ENCODE peak calls at places on chromosomes 12 and 14, in seven cellular contexts. One of them, this sample, is unnamed.

GRCh38 chr12:29676676-29677075 is 107.1 kb downstream of the TMTC1 start:
- DNase-seq in AG09309: no peak
- DNase-seq in EL: no peak
- DNase-seq in fibroblast of lung: no peak
- DNase-seq in mucosa of gallbladder: no peak
- DNase-seq in stimulated activated CD4-positive, alpha-beta T cell treated with anti-CD3 and anti-CD28 coated beads, Interleukin-15, amount 100 ng/mL, for 1 hour: no peak
- DNase-seq in naive B cell: no peak
- DNase-seq in this sample: no peak

GRCh38 chr14:100107236-100107635 is 42.0 kb downstream of the EVL start:
- DNase-seq in AG09309: no peak
- DNase-seq in EL: no peak
- DNase-seq in fibroblast of lung: no peak
- DNase-seq in mucosa of gallbladder: no peak
- DNase-seq in stimulated activated CD4-positive, alpha-beta T cell treated with anti-CD3 and anti-CD28 coated beads, Interleukin-15, amount 100 ng/mL, for 1 hour: no peak
- DNase-seq in naive B cell: no peak
- DNase-seq in this sample: no peak

GRCh38 chr12:110269622-110270124 is 11.4 kb upstream of the ATP2A2 start:
- DNase-seq in AG09309: no peak
- DNase-seq in EL: peak
- DNase-seq in fibroblast of lung: peak
- DNase-seq in mucosa of gallbladder: peak
- DNase-seq in stimulated activated CD4-positive, alpha-beta T cell treated with anti-CD3 and anti-CD28 coated beads, Interleukin-15, amount 100 ng/mL, for 1 hour: no peak
- DNase-seq in naive B cell: no peak
- DNase-seq in this sample: no peak

GRCh38 chr12:58161773-58162172 is 220.4 kb downstream of the ATP23 start:
- DNase-seq in AG09309: no peak
- DNase-seq in EL: no peak
- DNase-seq in fibroblast of lung: no peak
- DNase-seq in mucosa of gallbladder: no peak
- DNase-seq in stimulated activated CD4-positive, alpha-beta T cell treated with anti-CD3 and anti-CD28 coated beads, Interleukin-15, amount 100 ng/mL, for 1 hour: no peak
- DNase-seq in naive B cell: no peak
- DNase-seq in this sample: no peak

GRCh38 chr12:100573499-100574261 is at the start of gene GAS2L3:
- DNase-seq in AG09309: no peak
- DNase-seq in EL: peak
- DNase-seq in fibroblast of lung: peak
- DNase-seq in mucosa of gallbladder: peak
- DNase-seq in stimulated activated CD4-positive, alpha-beta T cell treated with anti-CD3 and anti-CD28 coated beads, Interleukin-15, amount 100 ng/mL, for 1 hour: peak
- DNase-seq in naive B cell: peak
- DNase-seq in this sample: no peak

GRCh38 chr14:70827366-70828151 is 18.2 kb upstream of the MAP3K9 start:
- DNase-seq in AG09309: peak
- DNase-seq in EL: peak
- DNase-seq in fibroblast of lung: no peak
- DNase-seq in mucosa of gallbladder: peak
- DNase-seq in stimulated activated CD4-positive, alpha-beta T cell treated with anti-CD3 and anti-CD28 coated beads, Interleukin-15, amount 100 ng/mL, for 1 hour: no peak
- DNase-seq in naive B cell: no peak
- DNase-seq in this sample: no peak

GRCh38 chr12:45966486-45966885 is 23.9 kb downstream of the SCAF11 start:
- DNase-seq in AG09309: no peak
- DNase-seq in EL: peak
- DNase-seq in fibroblast of lung: peak
- DNase-seq in mucosa of gallbladder: no peak
- DNase-seq in stimulated activated CD4-positive, alpha-beta T cell treated with anti-CD3 and anti-CD28 coated beads, Interleukin-15, amount 100 ng/mL, for 1 hour: no peak
- DNase-seq in naive B cell: no peak
- DNase-seq in this sample: no peak

GRCh38 chr14:93880025-93880820 is 46.9 kb upstream of the FAM181A start:
- DNase-seq in AG09309: peak
- DNase-seq in EL: no peak
- DNase-seq in fibroblast of lung: no peak
- DNase-seq in mucosa of gallbladder: no peak
- DNase-seq in stimulated activated CD4-positive, alpha-beta T cell treated with anti-CD3 and anti-CD28 coated beads, Interleukin-15, amount 100 ng/mL, for 1 hour: no peak
- DNase-seq in naive B cell: no peak
- DNase-seq in this sample: no peak

GRCh38 chr12:31393004-31393550 is 67.1 kb upstream of the SINHCAF start:
- DNase-seq in AG09309: no peak
- DNase-seq in EL: no peak
- DNase-seq in fibroblast of lung: no peak
- DNase-seq in mucosa of gallbladder: no peak
- DNase-seq in stimulated activated CD4-positive, alpha-beta T cell treated with anti-CD3 and anti-CD28 coated beads, Interleukin-15, amount 100 ng/mL, for 1 hour: no peak
- DNase-seq in naive B cell: no peak
- DNase-seq in this sample: no peak

GRCh38 chr12:26046886-26047285 is 78.0 kb downstream of the BHLHE41 start:
- DNase-seq in AG09309: no peak
- DNase-seq in EL: no peak
- DNase-seq in fibroblast of lung: no peak
- DNase-seq in mucosa of gallbladder: no peak
- DNase-seq in stimulated activated CD4-positive, alpha-beta T cell treated with anti-CD3 and anti-CD28 coated beads, Interleukin-15, amount 100 ng/mL, for 1 hour: no peak
- DNase-seq in naive B cell: no peak
- DNase-seq in this sample: no peak

GRCh38 chr12:24854908-24855307 is 94.0 kb downstream of the BCAT1 start:
- DNase-seq in AG09309: no peak
- DNase-seq in EL: no peak
- DNase-seq in fibroblast of lung: no peak
- DNase-seq in mucosa of gallbladder: no peak
- DNase-seq in stimulated activated CD4-positive, alpha-beta T cell treated with anti-CD3 and anti-CD28 coated beads, Interleukin-15, amount 100 ng/mL, for 1 hour: no peak
- DNase-seq in naive B cell: no peak
- DNase-seq in this sample: no peak

GRCh38 chr14:30443368-30444007 is 115.5 kb upstream of the G2E3 start:
- DNase-seq in AG09309: peak
- DNase-seq in EL: peak
- DNase-seq in fibroblast of lung: peak
- DNase-seq in mucosa of gallbladder: no peak
- DNase-seq in stimulated activated CD4-positive, alpha-beta T cell treated with anti-CD3 and anti-CD28 coated beads, Interleukin-15, amount 100 ng/mL, for 1 hour: no peak
- DNase-seq in naive B cell: no peak
- DNase-seq in this sample: no peak

GRCh38 chr12:25276199-25276937 is 25.6 kb upstream of the KRAS start:
- DNase-seq in AG09309: peak
- DNase-seq in EL: peak
- DNase-seq in fibroblast of lung: peak
- DNase-seq in mucosa of gallbladder: peak
- DNase-seq in stimulated activated CD4-positive, alpha-beta T cell treated with anti-CD3 and anti-CD28 coated beads, Interleukin-15, amount 100 ng/mL, for 1 hour: peak
- DNase-seq in naive B cell: no peak
- DNase-seq in this sample: no peak

GRCh38 chr12:42180990-42181611 is 36.4 kb upstream of the GXYLT1 start:
- DNase-seq in AG09309: no peak
- DNase-seq in EL: peak
- DNase-seq in fibroblast of lung: peak
- DNase-seq in mucosa of gallbladder: no peak
- DNase-seq in stimulated activated CD4-positive, alpha-beta T cell treated with anti-CD3 and anti-CD28 coated beads, Interleukin-15, amount 100 ng/mL, for 1 hour: no peak
- DNase-seq in naive B cell: no peak
- DNase-seq in this sample: no peak

GRCh38 chr12:1083888-1084262 is 92.9 kb downstream of the ERC1 start:
- DNase-seq in AG09309: peak
- DNase-seq in EL: peak
- DNase-seq in fibroblast of lung: peak
- DNase-seq in mucosa of gallbladder: no peak
- DNase-seq in stimulated activated CD4-positive, alpha-beta T cell treated with anti-CD3 and anti-CD28 coated beads, Interleukin-15, amount 100 ng/mL, for 1 hour: no peak
- DNase-seq in naive B cell: no peak
- DNase-seq in this sample: no peak

GRCh38 chr14:70027785-70028428 is 148.7 kb downstream of the SMOC1 start:
- DNase-seq in AG09309: no peak
- DNase-seq in EL: peak
- DNase-seq in fibroblast of lung: peak
- DNase-seq in mucosa of gallbladder: peak
- DNase-seq in stimulated activated CD4-positive, alpha-beta T cell treated with anti-CD3 and anti-CD28 coated beads, Interleukin-15, amount 100 ng/mL, for 1 hour: no peak
- DNase-seq in naive B cell: peak
- DNase-seq in this sample: peak

GRCh38 chr12:93742086-93742934 is 65.1 kb downstream of the CRADD start:
- DNase-seq in AG09309: no peak
- DNase-seq in EL: peak
- DNase-seq in fibroblast of lung: peak
- DNase-seq in mucosa of gallbladder: peak
- DNase-seq in stimulated activated CD4-positive, alpha-beta T cell treated with anti-CD3 and anti-CD28 coated beads, Interleukin-15, amount 100 ng/mL, for 1 hour: peak
- DNase-seq in naive B cell: peak
- DNase-seq in this sample: peak

GRCh38 chr12:47066278-47067048 is 13.0 kb upstream of the PCED1B start:
- DNase-seq in AG09309: no peak
- DNase-seq in EL: no peak
- DNase-seq in fibroblast of lung: peak
- DNase-seq in mucosa of gallbladder: no peak
- DNase-seq in stimulated activated CD4-positive, alpha-beta T cell treated with anti-CD3 and anti-CD28 coated beads, Interleukin-15, amount 100 ng/mL, for 1 hour: no peak
- DNase-seq in naive B cell: no peak
- DNase-seq in this sample: no peak

GRCh38 chr12:54526800-54527630 is 22.4 kb upstream of the PDE1B start:
- DNase-seq in AG09309: no peak
- DNase-seq in EL: peak
- DNase-seq in fibroblast of lung: peak
- DNase-seq in mucosa of gallbladder: no peak
- DNase-seq in stimulated activated CD4-positive, alpha-beta T cell treated with anti-CD3 and anti-CD28 coated beads, Interleukin-15, amount 100 ng/mL, for 1 hour: no peak
- DNase-seq in naive B cell: peak
- DNase-seq in this sample: no peak

GRCh38 chr12:131380961-131381705 is 329.8 kb upstream of the SFSWAP start:
- DNase-seq in AG09309: no peak
- DNase-seq in EL: no peak
- DNase-seq in fibroblast of lung: no peak
- DNase-seq in mucosa of gallbladder: no peak
- DNase-seq in stimulated activated CD4-positive, alpha-beta T cell treated with anti-CD3 and anti-CD28 coated beads, Interleukin-15, amount 100 ng/mL, for 1 hour: no peak
- DNase-seq in naive B cell: no peak
- DNase-seq in this sample: no peak

GRCh38 chr14:71956920-71957563 is 24.8 kb downstream of the RGS6 start:
- DNase-seq in AG09309: no peak
- DNase-seq in EL: no peak
- DNase-seq in fibroblast of lung: no peak
- DNase-seq in mucosa of gallbladder: no peak
- DNase-seq in stimulated activated CD4-positive, alpha-beta T cell treated with anti-CD3 and anti-CD28 coated beads, Interleukin-15, amount 100 ng/mL, for 1 hour: no peak
- DNase-seq in naive B cell: no peak
- DNase-seq in this sample: no peak

GRCh38 chr12:51460519-51460918 is 35.9 kb downstream of the SLC4A8 start:
- DNase-seq in AG09309: no peak
- DNase-seq in EL: no peak
- DNase-seq in fibroblast of lung: no peak
- DNase-seq in mucosa of gallbladder: no peak
- DNase-seq in stimulated activated CD4-positive, alpha-beta T cell treated with anti-CD3 and anti-CD28 coated beads, Interleukin-15, amount 100 ng/mL, for 1 hour: no peak
- DNase-seq in naive B cell: no peak
- DNase-seq in this sample: no peak

GRCh38 chr14:56659964-56660551 is 80.5 kb downstream of the TMEM260 start:
- DNase-seq in AG09309: peak
- DNase-seq in EL: peak
- DNase-seq in fibroblast of lung: peak
- DNase-seq in mucosa of gallbladder: no peak
- DNase-seq in stimulated activated CD4-positive, alpha-beta T cell treated with anti-CD3 and anti-CD28 coated beads, Interleukin-15, amount 100 ng/mL, for 1 hour: no peak
- DNase-seq in naive B cell: no peak
- DNase-seq in this sample: no peak

GRCh38 chr14:105894125-105894977 is 368.0 kb downstream of the TMEM121 start:
- DNase-seq in AG09309: no peak
- DNase-seq in EL: no peak
- DNase-seq in fibroblast of lung: no peak
- DNase-seq in mucosa of gallbladder: no peak
- DNase-seq in stimulated activated CD4-positive, alpha-beta T cell treated with anti-CD3 and anti-CD28 coated beads, Interleukin-15, amount 100 ng/mL, for 1 hour: no peak
- DNase-seq in naive B cell: no peak
- DNase-seq in this sample: no peak

GRCh38 chr12:123089631-123090353 is 61.1 kb downstream of the PITPNM2 start:
- DNase-seq in AG09309: peak
- DNase-seq in EL: peak
- DNase-seq in fibroblast of lung: peak
- DNase-seq in mucosa of gallbladder: no peak
- DNase-seq in stimulated activated CD4-positive, alpha-beta T cell treated with anti-CD3 and anti-CD28 coated beads, Interleukin-15, amount 100 ng/mL, for 1 hour: no peak
- DNase-seq in naive B cell: no peak
- DNase-seq in this sample: no peak

GRCh38 chr12:115044073-115044472 is 360.1 kb upstream of the TBX3 start:
- DNase-seq in AG09309: no peak
- DNase-seq in EL: no peak
- DNase-seq in fibroblast of lung: peak
- DNase-seq in mucosa of gallbladder: no peak
- DNase-seq in stimulated activated CD4-positive, alpha-beta T cell treated with anti-CD3 and anti-CD28 coated beads, Interleukin-15, amount 100 ng/mL, for 1 hour: no peak
- DNase-seq in naive B cell: no peak
- DNase-seq in this sample: no peak

GRCh38 chr14:34012978-34013713 is 62.3 kb upstream of the EGLN3 start:
- DNase-seq in AG09309: no peak
- DNase-seq in EL: no peak
- DNase-seq in fibroblast of lung: no peak
- DNase-seq in mucosa of gallbladder: no peak
- DNase-seq in stimulated activated CD4-positive, alpha-beta T cell treated with anti-CD3 and anti-CD28 coated beads, Interleukin-15, amount 100 ng/mL, for 1 hour: no peak
- DNase-seq in naive B cell: peak
- DNase-seq in this sample: no peak

GRCh38 chr12:27081668-27082091 is 698 bp downstream of the C12orf71 start:
- DNase-seq in AG09309: no peak
- DNase-seq in EL: peak
- DNase-seq in fibroblast of lung: no peak
- DNase-seq in mucosa of gallbladder: no peak
- DNase-seq in stimulated activated CD4-positive, alpha-beta T cell treated with anti-CD3 and anti-CD28 coated beads, Interleukin-15, amount 100 ng/mL, for 1 hour: no peak
- DNase-seq in naive B cell: no peak
- DNase-seq in this sample: no peak

GRCh38 chr14:24734917-24735500 is 101.0 kb upstream of the GZMB start:
- DNase-seq in AG09309: peak
- DNase-seq in EL: peak
- DNase-seq in fibroblast of lung: peak
- DNase-seq in mucosa of gallbladder: peak
- DNase-seq in stimulated activated CD4-positive, alpha-beta T cell treated with anti-CD3 and anti-CD28 coated beads, Interleukin-15, amount 100 ng/mL, for 1 hour: no peak
- DNase-seq in naive B cell: peak
- DNase-seq in this sample: no peak

GRCh38 chr12:7404275-7404674 is 39.7 kb downstream of the CD163L1 start:
- DNase-seq in AG09309: no peak
- DNase-seq in EL: no peak
- DNase-seq in fibroblast of lung: no peak
- DNase-seq in mucosa of gallbladder: no peak
- DNase-seq in stimulated activated CD4-positive, alpha-beta T cell treated with anti-CD3 and anti-CD28 coated beads, Interleukin-15, amount 100 ng/mL, for 1 hour: no peak
- DNase-seq in naive B cell: no peak
- DNase-seq in this sample: no peak

GRCh38 chr14:42130809-42131208 is 524.1 kb downstream of the LRFN5 start:
- DNase-seq in AG09309: no peak
- DNase-seq in EL: no peak
- DNase-seq in fibroblast of lung: no peak
- DNase-seq in mucosa of gallbladder: no peak
- DNase-seq in stimulated activated CD4-positive, alpha-beta T cell treated with anti-CD3 and anti-CD28 coated beads, Interleukin-15, amount 100 ng/mL, for 1 hour: no peak
- DNase-seq in naive B cell: no peak
- DNase-seq in this sample: no peak